ENCODE peak calls at places on chromosomes 2 and 18, in seven cellular contexts. T, P, I, N, W, D and L are unnamed samples.

GRCh38 chr2:205858781-205859478 is 176.6 kb downstream of the NRP2 start:
- DNase-seq in I (no peak), P (peak), W (no peak), N (peak), D (no peak), T (no peak), L (no peak)

GRCh38 chr2:8306530-8307351 is 375.1 kb upstream of the ID2 start:
- DNase-seq in I (no peak), T (peak), N (no peak), W (no peak), P (peak), D (no peak), L (no peak)

GRCh38 chr2:38168710-38169480 is 92.9 kb upstream of the CYP1B1 start:
- DNase-seq in P (peak), N (no peak), T (peak), D (no peak), I (no peak), W (no peak), L (no peak)

GRCh38 chr2:134780977-134781376 is 57.4 kb upstream of the ACMSD start:
- DNase-seq in P (no peak), D (no peak), N (no peak), T (no peak), I (no peak), W (no peak), L (no peak)

GRCh38 chr2:240444464-240444863 is 9.0 kb downstream of the GPC1 start:
- DNase-seq in P (no peak), N (no peak), D (no peak), I (no peak), W (no peak), T (no peak), L (no peak)

GRCh38 chr2:130823886-130824491 is 12.7 kb upstream of the ARHGEF4 start:
- DNase-seq in D (no peak), I (no peak), T (no peak), W (no peak), P (no peak), N (no peak), L (no peak)

GRCh38 chr18:11113046-11113548 is 36.3 kb downstream of the PIEZO2 start:
- DNase-seq in T (no peak), D (no peak), W (no peak), N (no peak), P (no peak), I (no peak), L (no peak)

GRCh38 chr2:205903549-205904129 is 182.3 kb downstream of the INO80D start:
- DNase-seq in W (no peak), D (no peak), T (peak), P (no peak), I (no peak), N (no peak), L (no peak)

GRCh38 chr2:10185046-10185445 is 62.5 kb downstream of the RRM2 start:
- DNase-seq in D (no peak), T (no peak), P (peak), I (no peak), N (no peak), W (no peak), L (peak)

GRCh38 chr2:180077295-180077906 is 70.3 kb upstream of the CWC22 start:
- DNase-seq in N (no peak), D (no peak), I (no peak), W (no peak), T (peak), P (peak), L (no peak)

GRCh38 chr2:218745559-218746469 is 35.2 kb downstream of the TTLL4 start:
- DNase-seq in W (no peak), T (peak), D (no peak), P (peak), N (no peak), I (no peak), L (peak)